ENCODE peak calls at places on chromosomes 2 and 18, in four cellular contexts. D is endothelial cell, C is WTC11, Y is MCF 10A. U is an unnamed sample.

GRCh38 chr2:48114256-48114655 is 208.0 kb upstream of the FBXO11 start:
- DNase-seq in D (no peak), C (no peak), Y (peak; percentile 81), U (no peak)

GRCh38 chr2:162403884-162404283 is 60.0 kb downstream of the GCA start:
- DNase-seq in Y (peak; percentile 61), D (no peak), C (no peak), U (no peak)

GRCh38 chr2:75153221-75153620 is 46.1 kb downstream of the TACR1 start:
- DNase-seq in C (no peak), D (no peak), Y (no peak), U (no peak)

GRCh38 chr2:161912154-161912553 is 161.9 kb downstream of the DPP4 start:
- DNase-seq in C (no peak), Y (no peak), D (no peak), U (no peak)

GRCh38 chr2:179376881-179377280 is 112.2 kb upstream of the SESTD1 start:
- DNase-seq in D (no peak), Y (no peak), C (no peak), U (no peak)

GRCh38 chr2:42337356-42337820 is 23.6 kb downstream of the COX7A2L start:
- DNase-seq in D (no peak), Y (no peak), C (no peak), U (no peak)

GRCh38 chr2:38446972-38447561 is 70.0 kb upstream of the ATL2 start:
- DNase-seq in D (no peak), C (no peak), Y (peak; percentile 49), U (no peak)

GRCh38 chr2:74849228-74849892 is 15.4 kb downstream of the HK2 start:
- DNase-seq in D (no peak), C (no peak), Y (peak; percentile 66), U (no peak)

GRCh38 chr2:28430790-28431418 is 38.2 kb downstream of the FOSL2 start:
- DNase-seq in D (no peak), C (no peak), Y (no peak), U (no peak)

GRCh38 chr2:29850794-29851193 is 70.6 kb downstream of the ALK start:
- DNase-seq in D (no peak), Y (no peak), C (no peak), U (no peak)

GRCh38 chr2:141187063-141187429 is 943.8 kb downstream of the LRP1B start:
- DNase-seq in D (no peak), Y (no peak), C (no peak), U (no peak)

GRCh38 chr18:23453657-23454011 is 547 bp downstream of the RIOK3 start:
- DNase-seq in D (no peak), C (no peak), Y (peak; percentile 74), U (no peak)

GRCh38 chr2:146821836-146822316 is 1023.0 kb upstream of the ACVR2A start:
- DNase-seq in Y (peak; percentile 59), D (no peak), C (no peak), U (no peak)

GRCh38 chr2:121376851-121377250 is 91.8 kb upstream of the TFCP2L1 start:
- DNase-seq in D (no peak), C (no peak), Y (no peak), U (no peak)

GRCh38 chr18:67517224-67517765 is 775 bp upstream of the DSEL start:
- DNase-seq in Y (no peak), C (no peak), D (no peak), U (no peak)

GRCh38 chr2:80102026-80102425 is 202.5 kb downstream of the LRRTM1 start:
- DNase-seq in Y (peak; percentile 81), C (no peak), D (no peak), U (no peak)

GRCh38 chr2:9364791-9365497 is 58.4 kb downstream of the ITGB1BP1 start:
- DNase-seq in C (no peak), D (no peak), Y (no peak), U (no peak)

GRCh38 chr2:28343971-28344715 is 48.5 kb upstream of the FOSL2 start:
- DNase-seq in D (no peak), Y (no peak), C (no peak), U (no peak)

GRCh38 chr2:99488999-99489757 is 639 bp downstream of the REV1 start:
- DNase-seq in D (peak; percentile 45), Y (peak; percentile 55), C (peak; percentile 54), U (peak; percentile 86)

GRCh38 chr2:60837123-60837522 is 44.3 kb upstream of the REL start:
- DNase-seq in C (no peak), D (no peak), Y (no peak), U (no peak)

GRCh38 chr2:133705287-133705686 is 137.0 kb upstream of the NCKAP5 start:
- DNase-seq in D (no peak), C (no peak), Y (no peak), U (no peak)

GRCh38 chr2:32937602-32938450 is 8.9 kb upstream of the LTBP1 start:
- DNase-seq in Y (peak; percentile 39), C (peak; percentile 38), D (no peak), U (no peak)

GRCh38 chr2:62369549-62370164 is 136.3 kb downstream of the TMEM17 start:
- DNase-seq in C (no peak), D (no peak), Y (no peak), U (no peak)

DNA sequence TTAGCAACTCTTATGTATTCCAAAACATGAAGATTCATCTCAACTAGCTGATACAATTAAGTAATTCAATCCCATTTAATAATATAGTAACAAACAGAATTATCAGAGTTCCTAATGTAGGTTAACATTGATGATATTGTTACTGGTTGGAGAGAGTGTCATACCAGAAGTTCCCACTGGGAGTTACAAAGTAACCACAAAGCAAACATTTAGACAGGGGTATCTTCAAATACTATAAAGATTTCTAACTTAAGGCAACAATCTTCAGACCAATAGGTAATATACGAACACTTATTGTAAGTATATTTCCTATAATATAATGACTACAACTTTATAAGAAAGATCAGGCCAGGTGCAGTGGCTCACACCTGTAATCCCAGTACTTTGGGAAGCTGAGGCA is 1372.9 kb upstream of the PIK3C3 start:
- DNase-seq in Y (no peak), D (no peak), C (no peak), U (no peak)
- TF ChIP-seq CTCF in Y (no peak), D (no peak), C (no peak), U (no peak)

DNA sequence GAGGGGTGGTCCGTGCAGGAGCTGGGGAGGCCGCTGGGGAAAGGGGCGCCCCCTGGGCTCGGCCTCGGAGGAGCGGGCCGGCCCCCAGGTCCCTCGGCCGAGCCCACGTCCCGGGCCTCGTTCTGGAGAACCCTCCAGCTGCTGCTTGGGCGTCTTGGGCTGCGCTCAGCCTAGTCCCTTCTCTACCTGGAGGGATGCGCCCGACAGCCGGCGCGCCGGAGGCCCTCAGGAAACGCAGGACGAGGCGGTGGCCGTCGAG is 293 bp upstream of the D2HGDH start:
- DNase-seq in Y (no peak), D (no peak), C (no peak), U (no peak)
- TF ChIP-seq CTCF in Y (no peak), D (no peak), C (no peak), U (peak; percentile 16)

DNA sequence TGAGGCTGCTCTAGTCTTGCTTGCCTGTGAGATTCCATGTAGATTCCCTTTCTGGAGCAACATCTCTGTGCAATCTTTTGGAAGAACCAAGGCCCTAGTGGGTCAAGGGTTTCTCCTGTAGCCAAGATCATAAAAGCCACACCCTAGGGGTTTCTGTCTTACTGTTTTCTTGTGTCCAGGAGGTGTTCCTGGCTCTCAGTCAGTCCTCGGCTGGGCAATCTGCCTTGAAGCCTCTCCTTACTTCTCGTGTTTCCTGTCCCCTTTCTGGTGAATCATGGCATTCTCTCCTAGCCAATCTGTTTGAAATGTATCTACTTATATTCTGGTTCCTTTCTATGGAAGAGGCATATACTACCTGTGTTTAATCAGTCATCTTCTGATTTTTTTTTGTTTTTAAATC is 484.8 kb upstream of the UBE2E3 start:
- DNase-seq in D (no peak), Y (peak; percentile 59), C (no peak), U (no peak)
- TF ChIP-seq CTCF in D (no peak), Y (no peak), C (no peak), U (no peak)

DNA sequence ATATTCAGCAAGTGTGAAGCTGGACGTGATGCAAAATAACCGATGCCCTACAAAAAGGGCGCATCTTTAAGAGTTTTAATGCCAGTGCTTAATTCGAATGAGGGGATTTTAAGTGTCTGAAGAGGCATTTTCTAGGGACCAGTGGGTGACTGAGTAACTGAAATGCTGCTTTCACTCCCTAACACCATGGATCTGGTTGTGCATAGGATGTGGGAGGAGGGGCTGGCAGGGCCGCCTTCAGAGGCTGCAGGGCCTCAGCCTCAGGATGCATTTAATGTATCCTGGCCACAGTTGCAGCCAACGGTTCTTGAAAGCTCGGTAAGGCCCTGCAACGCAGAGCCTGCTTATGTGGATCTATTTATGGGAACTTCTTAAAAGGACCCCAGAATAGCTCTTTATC is 25.8 kb upstream of the IL18RAP start:
- DNase-seq in C (no peak), Y (no peak), D (no peak), U (no peak)
- TF ChIP-seq CTCF in C (no peak), Y (no peak), D (no peak), U (no peak)

GRCh38 chr2:120109186-120110061 is 96.5 kb downstream of the EPB41L5 start:
- DNase-seq in C (no peak), D (no peak), Y (peak; percentile 65), U (no peak)
- TF ChIP-seq CTCF in C (no peak), D (no peak), Y (peak; percentile 64), U (peak; percentile 65)

DNA sequence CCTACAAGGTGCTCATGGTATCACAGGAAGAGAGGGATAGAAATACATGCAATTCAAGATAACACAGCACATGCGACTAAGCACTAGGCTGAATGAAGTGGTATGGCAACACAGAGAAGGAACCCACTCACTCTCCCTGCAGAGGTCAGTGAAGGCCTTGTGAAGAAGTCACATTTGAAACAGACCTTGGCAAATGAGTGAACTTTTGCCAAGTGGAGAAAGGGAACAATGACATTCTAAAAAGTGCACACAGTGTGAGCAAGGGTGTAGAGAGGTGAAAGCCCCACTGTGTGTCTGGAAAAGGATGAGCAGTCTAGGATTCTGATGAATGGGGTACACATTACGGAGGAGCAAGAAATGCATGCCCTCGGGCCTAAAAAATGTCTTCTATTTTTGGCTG is 23.3 kb downstream of the KLF7 start:
- DNase-seq in Y (no peak), C (no peak), D (no peak), U (no peak)
- TF ChIP-seq CTCF in Y (no peak), C (no peak), D (no peak), U (peak; percentile 26)

GRCh38 chr2:86336350-86337234 is 834 bp downstream of the REEP1 start:
- DNase-seq in Y (no peak), C (peak; percentile 41), D (no peak), U (peak; percentile 83)

GRCh38 chr2:86335865-86336321 is 1.5 kb downstream of the REEP1 start:
- DNase-seq in D (no peak), Y (no peak), C (no peak), U (peak; percentile 54)

GRCh38 chr2:86341470-86341869 is 4.0 kb upstream of the REEP1 start:
- DNase-seq in Y (no peak), C (no peak), D (no peak), U (no peak)

GRCh38 chr2:86337235-86338099 is at the start of gene REEP1:
- DNase-seq in Y (no peak), D (peak; percentile 40), C (peak; percentile 49), U (peak; percentile 81)

DNA sequence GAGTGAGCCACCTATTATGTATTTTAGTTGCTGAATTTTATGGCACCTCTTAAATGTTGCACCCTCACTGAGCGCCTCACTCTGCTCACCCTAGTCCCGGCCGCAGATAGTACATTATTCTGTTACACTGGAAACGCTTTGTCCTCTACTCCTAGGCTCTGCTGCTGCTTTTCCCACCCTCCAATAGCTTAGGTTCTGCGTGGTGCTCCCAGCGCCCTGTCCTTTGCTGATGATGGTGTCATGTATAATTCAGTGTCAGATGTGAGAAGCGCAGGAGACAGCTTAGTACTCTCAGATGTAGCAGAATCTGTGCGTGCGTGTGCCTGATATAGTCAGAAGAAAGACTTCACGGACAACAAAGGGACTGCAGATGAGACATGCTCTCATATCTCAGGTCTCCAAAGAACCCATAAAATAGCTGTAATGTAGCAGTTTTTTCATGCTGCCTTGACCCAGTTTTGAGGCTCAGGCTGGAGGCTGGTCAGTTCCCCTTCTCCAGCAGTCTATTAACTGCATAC is 1.4 kb upstream of the REEP1 start:
- DNase-seq in D (no peak), C (no peak), Y (no peak), U (peak; percentile 71)
- TF ChIP-seq CTCF in D (no peak), C (no peak), Y (no peak), U (no peak)

U was measured in osteocyte.